ENCODE peak calls at places on chromosomes 4 and X, in five cellular contexts. Q, C, A, P and I are unnamed samples.

GRCh38 chrX:51420610-51421009 is 75.8 kb downstream of the NUDT11 start:
- DNase-seq in Q (peak; percentile 46), C (peak; percentile 21), A (no peak), P (no peak), I (peak; percentile 47)

GRCh38 chrX:29490606-29491005 is 724.8 kb upstream of the MAGEB2 start:
- DNase-seq in Q (no peak), C (no peak), A (no peak), P (no peak), I (no peak)

GRCh38 chrX:125394449-125394848 is 74.8 kb downstream of the TEX13C start:
- DNase-seq in Q (no peak), C (no peak), A (no peak), P (no peak), I (no peak)

GRCh38 chr4:126364290-126364978 is 1049.7 kb downstream of the FAT4 start:
- DNase-seq in Q (no peak), C (no peak), A (no peak), P (no peak), I (no peak)

GRCh38 chrX:100976211-100976610 is 6.7 kb downstream of the ARL13A start:
- DNase-seq in Q (no peak), C (no peak), A (no peak), P (no peak), I (no peak)

GRCh38 chr4:186624951-186625350 is 69.6 kb upstream of the MTNR1A start:
- DNase-seq in Q (no peak), C (no peak), A (no peak), P (no peak), I (no peak)

GRCh38 chrX:19807414-19807813 is 80.0 kb downstream of the SH3KBP1 start:
- DNase-seq in Q (no peak), C (no peak), A (no peak), P (no peak), I (no peak)

GRCh38 chr4:1082215-1083182 is 30.9 kb downstream of the RNF212 start:
- DNase-seq in Q (no peak), C (no peak), A (peak; percentile 85), P (peak; percentile 90), I (no peak)

GRCh38 chr4:176988226-176988625 is 195.5 kb upstream of the VEGFC start:
- DNase-seq in Q (no peak), C (no peak), A (no peak), P (no peak), I (peak; percentile 54)

GRCh38 chrX:82585868-82586267 is 922.2 kb upstream of the POU3F4 start:
- DNase-seq in Q (no peak), C (no peak), A (no peak), P (no peak), I (peak; percentile 20)

GRCh38 chr4:184536070-184536880 is 61.9 kb upstream of the IRF2 start:
- DNase-seq in Q (no peak), C (peak; percentile 34), A (no peak), P (no peak), I (no peak)

GRCh38 chr4:184537269-184538022 is 63.1 kb upstream of the IRF2 start:
- DNase-seq in Q (peak; percentile 89), C (peak; percentile 97), A (peak; percentile 97), P (peak; percentile 97), I (peak; percentile 94)

GRCh38 chr4:184538023-184538599 is 63.8 kb upstream of the IRF2 start:
- DNase-seq in Q (peak; percentile 64), C (peak; percentile 94), A (peak; percentile 89), P (peak; percentile 91), I (peak; percentile 77)

GRCh38 chr4:184536881-184537248 is 62.5 kb upstream of the IRF2 start:
- DNase-seq in Q (no peak), C (no peak), A (no peak), P (no peak), I (no peak)

DNA sequence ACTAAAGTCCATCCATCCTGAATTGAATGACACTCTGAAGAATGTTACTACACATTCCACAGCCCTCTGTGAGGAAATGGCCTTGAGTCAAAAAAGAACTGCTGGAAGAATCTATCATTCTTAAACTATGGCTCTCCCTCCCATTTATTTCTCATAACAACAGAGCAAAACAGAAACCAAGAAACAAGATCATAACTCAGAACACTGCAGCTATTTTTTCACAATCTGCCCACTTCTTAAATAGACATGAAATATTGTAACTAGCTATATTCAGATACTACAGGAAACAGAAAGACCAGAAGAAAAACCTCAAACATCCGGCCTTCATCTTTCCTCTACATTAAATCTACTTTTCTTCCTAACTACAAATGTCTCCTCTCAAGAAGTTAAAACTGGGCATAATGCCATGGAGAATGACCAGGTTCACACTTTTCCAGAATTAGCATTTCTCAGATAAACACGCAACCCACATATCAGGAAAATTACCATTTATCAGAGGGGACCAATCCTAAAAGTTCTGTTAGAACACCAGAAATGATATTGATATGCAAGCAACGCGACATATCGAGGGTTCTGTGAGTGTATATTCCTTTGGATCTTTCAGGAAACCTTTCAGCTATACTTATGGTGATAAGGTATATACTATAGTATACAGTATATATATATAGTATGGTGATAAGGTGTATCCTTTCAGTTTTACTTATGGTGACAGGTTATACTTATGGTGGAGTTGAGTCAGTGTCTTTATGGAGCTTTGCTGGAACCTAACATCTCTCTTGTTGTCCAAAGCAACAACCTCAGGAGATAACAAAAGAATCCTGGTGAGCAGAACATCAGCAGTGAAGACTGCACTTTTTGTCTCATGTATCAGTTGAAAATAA is 60.4 kb upstream of the IRF2 start:
- DNase-seq in Q (peak; percentile 65), C (no peak), A (no peak), P (no peak), I (no peak)
- H3K4me1 ChIP-seq in Q (peaks cover 44% of the 10 kb centered on the region), C (peaks cover 35% of the 10 kb centered on the region), A (peaks cover 43% of the 10 kb centered on the region), P (peaks cover 22% of the 10 kb centered on the region), I (no peaks in the 10 kb centered on the region)

DNA sequence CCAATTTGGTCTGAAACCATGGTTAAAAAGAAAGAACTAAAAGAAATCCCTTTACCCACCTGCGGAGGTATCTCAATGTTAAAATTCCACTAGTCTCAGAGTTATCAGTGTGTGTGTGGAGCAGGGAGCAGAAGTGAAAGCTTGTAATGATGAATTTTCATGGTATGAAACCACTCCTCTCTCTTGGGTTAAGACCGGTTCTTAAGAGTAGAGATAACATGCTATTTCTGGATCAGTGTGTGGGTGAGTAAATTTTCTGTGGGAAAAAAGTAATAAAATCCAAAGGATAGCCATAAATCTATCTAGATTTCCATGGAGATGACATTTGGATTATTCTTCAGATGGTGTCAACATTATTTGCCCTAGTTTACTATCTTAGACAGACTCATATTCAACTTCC is 3.2 kb downstream of the FGF13 start:
- DNase-seq in Q (no peak), C (no peak), A (no peak), P (no peak), I (no peak)
- H3K27ac ChIP-seq in Q (no peak overlapping the region), C (no peak overlapping the region), A (no peak overlapping the region), P (no peak overlapping the region), I (no peak overlapping the region)

GRCh38 chrX:119756926-119757635 is 1.3 kb upstream of the SOWAHD start:
- DNase-seq in Q (no peak), C (no peak), A (peak; percentile 27), P (peak; percentile 46), I (no peak)

GRCh38 chrX:119757646-119757978 is 776 bp upstream of the SOWAHD start:
- DNase-seq in Q (no peak), C (no peak), A (no peak), P (no peak), I (no peak)

GRCh38 chrX:119759333-119759766 is 962 bp downstream of the SOWAHD start:
- DNase-seq in Q (no peak), C (no peak), A (no peak), P (no peak), I (no peak)

GRCh38 chrX:119758682-119759332 is 419 bp downstream of the SOWAHD start:
- DNase-seq in Q (peak; percentile 41), C (no peak), A (no peak), P (peak; percentile 43), I (no peak)

GRCh38 chrX:119757979-119758681 is at the start of gene SOWAHD:
- DNase-seq in Q (peak; percentile 22), C (peak; percentile 77), A (peak; percentile 67), P (peak; percentile 55), I (no peak)
- H3K4me3 ChIP-seq in Q (peak within 1 kb of the TSS; percentile 41), C (peak within 1 kb of the TSS; percentile 37), A (peak within 1 kb of the TSS; percentile 35), P (peak within 1 kb of the TSS; percentile 47), I (no peak within 1 kb of the TSS)

DNA sequence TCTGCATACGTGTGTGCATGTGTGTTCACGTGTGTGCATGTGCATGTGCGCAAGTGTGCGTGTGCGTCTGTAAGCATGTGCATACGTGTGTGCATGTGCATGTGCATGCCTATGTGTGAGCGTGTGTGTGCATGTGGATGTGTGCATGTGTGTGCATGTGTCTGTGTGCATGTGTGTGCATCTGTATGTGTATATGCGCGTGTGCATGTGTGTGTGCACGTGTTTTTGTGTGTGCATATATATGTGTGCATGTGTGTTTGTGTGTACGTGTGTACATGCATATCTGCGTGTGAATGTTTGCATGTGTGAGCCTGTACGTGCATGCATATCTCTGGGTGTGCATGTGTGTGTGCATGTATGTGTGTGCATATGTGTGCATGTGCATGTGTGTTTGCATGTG is 35.7 kb upstream of the DRD5 start:
- DNase-seq in Q (no peak), C (no peak), A (no peak), P (no peak), I (no peak)
- H3K4me1 ChIP-seq in Q (no peaks in the 10 kb centered on the region), C (no peaks in the 10 kb centered on the region), A (no peaks in the 10 kb centered on the region), P (no peaks in the 10 kb centered on the region), I (no peaks in the 10 kb centered on the region)

GRCh38 chr4:6941796-6942195 is 32.2 kb downstream of the TBC1D14 start:
- DNase-seq in Q (no peak), C (no peak), A (no peak), P (no peak), I (no peak)

GRCh38 chr4:6938758-6939201 is 29.2 kb downstream of the TBC1D14 start:
- DNase-seq in Q (no peak), C (peak; percentile 22), A (peak; percentile 76), P (no peak), I (no peak)

GRCh38 chr4:6939761-6940743 is 30.4 kb downstream of the TBC1D14 start:
- DNase-seq in Q (no peak), C (no peak), A (no peak), P (no peak), I (no peak)

GRCh38 chr4:6942238-6942800 is 32.7 kb downstream of the TBC1D14 start:
- DNase-seq in Q (peak; percentile 63), C (no peak), A (no peak), P (no peak), I (peak; percentile 37)

GRCh38 chr4:6940744-6941137 is 31.1 kb downstream of the TBC1D14 start:
- DNase-seq in Q (no peak), C (no peak), A (no peak), P (no peak), I (no peak)
- H3K27ac ChIP-seq in Q (peak overlapping the region; percentile 52), C (no peak overlapping the region), A (no peak overlapping the region), P (peak overlapping the region; percentile 18), I (no peak overlapping the region)

GRCh38 chr4:110615366-110616161 is 7.3 kb downstream of the PITX2 start:
- DNase-seq in Q (no peak), C (no peak), A (no peak), P (no peak), I (no peak)
- H3K4me3 ChIP-seq in Q (no peak overlapping the region), C (no peak overlapping the region), A (no peak overlapping the region), P (no peak overlapping the region), I (no peak overlapping the region)

GRCh38 chr4:8586671-8587468 is 5.7 kb upstream of the CPZ start:
- DNase-seq in Q (no peak), C (no peak), A (no peak), P (no peak), I (no peak)
- H3K4me1 ChIP-seq in Q (no peaks in the 10 kb centered on the region), C (no peaks in the 10 kb centered on the region), A (no peaks in the 10 kb centered on the region), P (no peaks in the 10 kb centered on the region), I (peaks cover 55% of the 10 kb centered on the region)